ENCODE peak calls at places on chromosomes 3 and 15, in nine cellular contexts. S, M, I, E, H, X, Q, B and T are unnamed samples. For H3K9me3, the result is how much of the 10 kb centered on the place peaks cover.

GRCh38 chr3:80063535-80063934 is 295.7 kb upstream of the ROBO1 start:
- DNase-seq in Q (no peak), I (no peak), M (no peak), X (no peak), S (no peak), B (no peak), H (no peak), E (no peak), T (no peak)

GRCh38 chr15:57033715-57034439 is 115.4 kb downstream of the TCF12 start:
- DNase-seq in Q (no peak), M (no peak), X (no peak), B (no peak), H (no peak), E (peak), I (no peak), S (no peak), T (no peak)

GRCh38 chr3:46297658-46298423 is 55.6 kb downstream of the CCR3 start:
- DNase-seq in I (peak), B (no peak), E (no peak), Q (no peak), X (no peak), H (no peak), S (no peak), M (no peak), T (no peak)

GRCh38 chr15:60442763-60443162 is 36.2 kb downstream of the ICE2 start:
- DNase-seq in X (no peak), B (no peak), S (no peak), E (no peak), I (peak), Q (no peak), H (no peak), M (no peak), T (no peak)

GRCh38 chr3:46393011-46393410 is 13.9 kb downstream of the CCR5AS start:
- DNase-seq in X (no peak), B (no peak), I (no peak), M (no peak), E (no peak), Q (no peak), S (no peak), H (no peak), T (no peak)

GRCh38 chr15:81296673-81297072 is 27.3 kb downstream of the STARD5 start:
- DNase-seq in E (no peak), H (peak), I (no peak), S (peak), B (peak), M (no peak), X (no peak), Q (peak), T (peak)

GRCh38 chr15:52102468-52102867 is 10.1 kb downstream of the BCL2L10 start:
- DNase-seq in M (no peak), B (no peak), E (no peak), Q (no peak), S (no peak), I (peak), H (no peak), X (no peak), T (no peak)

GRCh38 chr3:2156244-2156847 is 57.7 kb downstream of the CNTN4 start:
- DNase-seq in M (peak), I (no peak), H (no peak), S (no peak), Q (no peak), X (peak), B (no peak), E (peak), T (no peak)

GRCh38 chr15:68335251-68335650 is 57.7 kb downstream of the FEM1B start:
- DNase-seq in E (no peak), S (no peak), I (peak), Q (no peak), B (peak), M (no peak), X (no peak), H (peak), T (no peak)

GRCh38 chr3:37064747-37065146 is 71.4 kb downstream of the MLH1 start:
- DNase-seq in H (no peak), B (no peak), X (no peak), S (no peak), E (no peak), I (peak), Q (no peak), M (no peak), T (no peak)

GRCh38 chr15:81480645-81481053 is 106.6 kb upstream of the TMC3 start:
- DNase-seq in S (no peak), M (peak), B (no peak), I (peak), Q (no peak), E (peak), H (no peak), X (peak), T (no peak)

GRCh38 chr3:177838951-177839350 is 641.7 kb upstream of the TBL1XR1 start:
- DNase-seq in H (no peak), E (no peak), X (no peak), M (no peak), B (no peak), S (no peak), I (no peak), Q (no peak), T (no peak)

GRCh38 chr3:99863002-99863401 is 45.3 kb downstream of the CMSS1 start:
- DNase-seq in H (no peak), B (no peak), Q (no peak), E (no peak), I (no peak), X (no peak), M (no peak), S (no peak), T (no peak)

GRCh38 chr3:47515864-47516319 is 2.4 kb upstream of the ELP6 start:
- DNase-seq in E (no peak), M (no peak), B (no peak), S (no peak), H (no peak), X (no peak), I (no peak), Q (no peak), T (no peak)

GRCh38 chr3:154025007-154025406 is 96.2 kb upstream of the ARHGEF26 start:
- DNase-seq in H (no peak), Q (no peak), B (no peak), I (no peak), X (no peak), M (no peak), E (no peak), S (no peak), T (no peak)

GRCh38 chr3:53162672-53163458 is 1.9 kb downstream of the PRKCD start:
- DNase-seq in S (no peak), Q (peak), H (no peak), E (no peak), I (no peak), X (peak), M (no peak), B (no peak), T (no peak)

GRCh38 chr3:69806735-69807438 is 67.6 kb downstream of the MITF start:
- DNase-seq in Q (no peak), S (no peak), B (no peak), X (no peak), I (peak), H (no peak), M (no peak), E (no peak), T (no peak)

GRCh38 chr3:51982838-51983577 is at the start of gene ACY1:
- DNase-seq in H (peak), I (peak), E (peak), Q (peak), S (peak), X (peak), B (peak), M (peak), T (peak)

GRCh38 chr3:65305836-65306235 is 618.0 kb upstream of the ADAMTS9 start:
- DNase-seq in S (no peak), H (no peak), B (no peak), I (no peak), X (no peak), Q (no peak), E (no peak), M (no peak), T (no peak)

GRCh38 chr15:70323111-70323851 is 225.6 kb upstream of the TLE3 start:
- DNase-seq in S (no peak), M (peak), B (peak), I (peak), H (peak), X (no peak), E (no peak), Q (no peak), T (no peak)

GRCh38 chr15:61025283-61025682 is 203.8 kb downstream of the RORA start:
- DNase-seq in X (no peak), Q (no peak), M (no peak), B (no peak), S (no peak), E (no peak), I (peak), H (no peak), T (no peak)

GRCh38 chr15:76206325-76206976 is 104.8 kb downstream of the ETFA start:
- DNase-seq in X (peak), S (peak), M (no peak), I (peak), H (peak), E (no peak), Q (no peak), B (peak), T (no peak)

DNA sequence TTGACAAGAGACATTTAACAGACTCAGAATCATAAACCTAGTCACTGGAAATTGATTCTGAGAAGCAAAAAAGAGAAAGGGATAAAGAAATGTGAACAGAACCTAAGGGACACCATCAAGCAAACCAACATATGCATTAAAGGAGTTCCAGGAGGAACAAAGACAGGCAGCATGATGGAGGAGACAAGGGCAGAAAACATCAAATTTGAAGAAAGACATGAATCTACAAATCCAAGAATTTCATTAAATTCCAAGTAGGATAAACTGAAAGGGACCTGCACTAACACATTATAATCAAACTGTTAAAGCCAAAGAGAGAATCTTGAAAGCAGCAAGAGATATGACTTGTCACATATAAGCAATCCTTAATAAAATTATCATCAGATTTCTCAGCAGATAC is 122.3 kb downstream of the STT3B start:
- DNase-seq in I (no peak), S (no peak), B (no peak), Q (no peak), H (no peak), M (no peak), E (no peak), X (no peak), T (no peak)
- H3K9me3 ChIP-seq in I (under half), S (half or more), B (under half), Q (under half), H (under half), M (under half), E (under half), X (under half), T (under half)

DNA sequence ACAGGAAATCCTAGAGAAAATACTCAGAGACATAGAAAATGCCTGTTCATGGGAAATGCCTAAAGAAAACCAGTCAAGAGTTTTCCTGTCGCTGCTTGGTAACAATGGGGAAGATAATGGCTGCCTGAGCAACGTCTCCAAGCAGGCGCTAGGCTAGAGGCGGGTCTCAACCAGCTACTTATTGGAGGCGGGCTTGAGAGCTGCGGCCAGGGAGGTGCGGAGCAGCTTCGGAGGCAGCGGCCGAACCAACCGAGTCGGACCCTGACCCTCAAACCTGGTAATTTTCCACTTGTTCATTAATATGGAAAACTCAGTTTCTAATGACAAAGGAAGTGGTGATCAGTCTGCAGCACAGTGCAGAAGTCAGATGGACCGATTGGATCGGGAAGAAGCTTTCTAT is 173.1 kb downstream of the DTWD1 start:
- DNase-seq in B (no peak), S (no peak), I (no peak), X (no peak), E (no peak), Q (no peak), M (no peak), H (no peak), T (no peak)
- H3K9me3 ChIP-seq in B (under half), S (under half), I (under half), X (under half), E (under half), Q (under half), M (under half), H (under half), T (under half)

DNA sequence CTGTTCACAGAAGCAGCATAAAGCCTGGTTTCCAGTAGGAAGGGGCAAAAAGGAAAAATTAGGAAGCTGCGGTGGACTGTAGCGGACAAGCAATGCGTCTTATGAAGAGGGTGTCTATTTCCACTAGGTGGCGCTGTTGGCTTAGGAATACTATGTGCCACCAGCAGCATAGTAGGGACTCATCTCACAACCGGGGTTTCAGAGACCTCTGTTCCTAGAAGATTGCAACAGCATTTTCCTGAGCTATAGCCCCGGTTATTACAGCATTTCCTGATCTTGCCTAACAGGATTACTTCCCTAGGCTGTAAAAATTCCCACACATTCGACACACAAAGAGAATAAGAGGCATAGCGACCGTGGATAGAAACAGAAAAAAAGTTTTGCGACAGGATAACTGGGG is 683.0 kb downstream of the TBL1XR1 start:
- DNase-seq in E (peak), H (no peak), B (no peak), M (peak), I (peak), S (no peak), X (peak), Q (no peak), T (no peak)
- H3K9me3 ChIP-seq in E (under half), H (under half), B (under half), M (under half), I (under half), S (half or more), X (under half), Q (under half), T (under half)

GRCh38 chr3:38375072-38375471 is 28.5 kb downstream of the XYLB start:
- DNase-seq in H (no peak), I (no peak), M (no peak), E (no peak), S (no peak), X (no peak), Q (no peak), B (no peak), T (no peak)

GRCh38 chr3:38376098-38376816 is 29.7 kb downstream of the XYLB start:
- DNase-seq in H (no peak), E (no peak), I (no peak), Q (no peak), M (no peak), B (peak), S (no peak), X (no peak), T (no peak)

GRCh38 chr3:38375488-38376097 is 29.0 kb downstream of the XYLB start:
- DNase-seq in S (no peak), X (no peak), B (no peak), Q (no peak), M (no peak), I (no peak), E (no peak), H (no peak), T (no peak)

GRCh38 chr3:38382506-38383080 is 36.0 kb downstream of the XYLB start:
- DNase-seq in H (no peak), E (no peak), I (no peak), S (no peak), Q (no peak), B (peak), X (no peak), M (no peak), T (no peak)

DNA sequence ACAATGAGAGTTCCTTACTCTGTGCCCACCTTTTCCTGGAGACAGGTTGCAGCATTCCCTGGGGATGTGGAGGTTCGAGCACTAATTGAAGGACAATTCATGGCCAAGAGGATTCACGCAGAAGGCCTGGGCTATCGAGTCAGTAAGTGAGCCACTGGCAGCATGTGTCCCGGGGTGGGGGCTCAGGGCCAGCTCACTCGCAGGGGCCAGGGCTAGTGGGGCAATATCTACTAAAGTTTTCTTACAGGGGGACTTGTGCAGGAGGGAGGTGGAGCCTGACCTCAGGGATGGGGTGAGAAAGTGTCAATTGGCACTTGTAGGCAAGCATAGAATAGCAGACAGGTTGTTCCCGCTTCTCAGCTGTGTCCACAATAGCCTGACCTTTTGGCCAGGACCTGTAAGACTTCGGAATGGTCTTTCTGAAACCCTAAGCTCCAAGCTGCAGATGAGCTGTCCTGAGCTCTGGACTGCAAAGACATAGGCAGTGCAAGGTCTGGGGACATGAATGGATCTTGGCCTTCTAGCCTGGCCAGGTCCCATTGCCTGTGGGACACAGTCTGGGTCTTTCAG is 32.7 kb downstream of the XYLB start:
- DNase-seq in B (no peak), I (no peak), S (no peak), X (no peak), E (no peak), Q (no peak), M (no peak), H (no peak), T (no peak)
- H3K9me3 ChIP-seq in B (under half), I (under half), S (under half), X (under half), E (under half), Q (under half), M (under half), H (under half), T (under half)

DNA sequence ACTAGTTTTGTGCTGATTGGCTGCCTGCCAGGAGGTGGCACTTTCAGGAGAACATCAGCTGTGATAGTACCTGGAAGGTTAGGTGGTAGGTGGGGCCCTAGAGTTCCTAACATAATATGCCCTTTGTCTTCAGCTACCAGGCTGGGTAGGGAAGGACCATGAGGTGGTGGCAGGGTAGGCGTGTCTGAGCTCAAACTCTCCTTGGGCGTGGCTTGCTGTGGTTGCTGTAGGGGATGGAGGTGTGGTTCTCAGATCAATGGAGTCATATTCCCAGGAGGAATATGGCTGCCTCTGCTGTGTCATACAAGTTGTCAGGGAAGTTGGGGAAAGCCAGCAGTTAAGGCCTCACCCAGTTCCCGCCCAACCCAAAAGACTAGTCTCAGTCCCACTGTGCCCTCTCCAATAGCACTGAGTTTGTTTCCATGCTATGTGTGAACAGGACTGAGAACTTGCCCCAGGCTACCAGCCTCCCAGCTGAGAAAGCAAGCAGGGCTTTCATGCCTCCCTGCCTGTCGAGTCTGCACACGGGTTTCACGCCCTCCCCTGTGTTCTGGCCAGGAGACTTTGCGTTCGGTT is 107.7 kb downstream of the CHCHD4 start:
- DNase-seq in Q (no peak), I (no peak), X (no peak), B (no peak), E (peak), M (no peak), H (no peak), S (no peak), T (no peak)
- H3K9me3 ChIP-seq in Q (under half), I (under half), X (under half), B (under half), E (under half), M (under half), H (under half), S (under half), T (under half)

GRCh38 chr15:25052191-25052999 is 97.6 kb downstream of the SNRPN start:
- DNase-seq in B (peak), I (no peak), S (no peak), X (no peak), H (no peak), E (no peak), M (no peak), Q (no peak), T (no peak)
- H3K9me3 ChIP-seq in B (under half), I (under half), S (half or more), X (under half), H (under half), E (half or more), M (under half), Q (half or more), T (under half)

GRCh38 chr3:195441051-195441450 is 1.8 kb downstream of the ACAP2 start:
- DNase-seq in E (no peak), H (no peak), I (no peak), M (no peak), S (no peak), X (no peak), Q (no peak), B (no peak), T (no peak)
- H3K9me3 ChIP-seq in E (under half), H (under half), I (under half), M (under half), S (under half), X (under half), Q (under half), B (under half), T (under half)